ENCODE peak calls at places on chromosomes 7 and 10, in five cellular contexts. J is effector memory CD8-positive, alpha-beta T cell; W is stimulated activated CD4-positive, alpha-beta T cell treated with anti-CD3 and anti-CD28 coated beads, Interleukin-15, amount 100 ng/mL, for 24 hours; E is amniotic epithelial cell; Z is HT1080. T is an unnamed sample.

GRCh38 chr7:47516985-47517590 is 64.8 kb downstream of the TNS3 start:
- DNase-seq in E (no peak), W (no peak), J (no peak), Z (no peak), T (no peak)

GRCh38 chr10:22252801-22253577 is 35.2 kb upstream of the EBLN1 start:
- DNase-seq in E (peak), J (peak), Z (no peak), W (peak), T (no peak)

GRCh38 chr7:84811427-84811826 is 375.4 kb downstream of the SEMA3D start:
- DNase-seq in W (no peak), Z (peak), J (no peak), E (no peak), T (no peak)

GRCh38 chr10:77531441-77532001 is 106.1 kb downstream of the KCNMA1 start:
- DNase-seq in W (no peak), Z (peak), J (no peak), E (peak), T (peak)

GRCh38 chr7:3230908-3231307 is 70.1 kb upstream of the SDK1 start:
- DNase-seq in W (no peak), J (no peak), E (no peak), Z (no peak), T (no peak)

GRCh38 chr7:105345003-105345402 is 43.7 kb downstream of the SRPK2 start:
- DNase-seq in W (no peak), E (no peak), Z (no peak), J (no peak), T (no peak)

GRCh38 chr10:22619111-22619510 is 95.3 kb downstream of the PIP4K2A start:
- DNase-seq in E (no peak), Z (no peak), W (no peak), J (no peak), T (no peak)

GRCh38 chr7:19392246-19392645 is 247.0 kb upstream of the FERD3L start:
- DNase-seq in J (no peak), E (peak), Z (peak), W (no peak), T (peak)

GRCh38 chr7:146781352-146782116 is 664.9 kb downstream of the CNTNAP2 start:
- DNase-seq in Z (peak), J (no peak), W (no peak), E (no peak), T (no peak)

GRCh38 chr10:7819126-7819470 is 793 bp downstream of the TAF3 start:
- DNase-seq in E (peak), J (peak), Z (peak), W (peak), T (peak)